ENCODE peak calls at places on chromosome 3, in four cellular contexts. U is GM13977, V is type B pancreatic cell, I is transverse colon. O is an unnamed sample.

GRCh38 chr3:12423918-12424634 is 60.2 kb upstream of the TSEN2 start:
- DNase-seq in V (no peak), U (no peak), I (no peak), O (peak; percentile 20)

GRCh38 chr3:111031538-111031937 is 40.1 kb upstream of the NECTIN3 start:
- DNase-seq in U (no peak), I (no peak), V (no peak), O (no peak)

GRCh38 chr3:50648297-50648696 is 26.4 kb upstream of the DOCK3 start:
- DNase-seq in V (no peak), I (no peak), U (no peak), O (no peak)

GRCh38 chr3:67381667-67382272 is 272.6 kb downstream of the SUCLG2 start:
- DNase-seq in V (no peak), U (peak; percentile 26), I (no peak), O (peak; percentile 35)

GRCh38 chr3:141367038-141367730 is 1.1 kb upstream of the ZBTB38 start:
- DNase-seq in V (no peak), I (no peak), U (no peak), O (peak; percentile 99)

GRCh38 chr3:100041328-100041749 is 73.0 kb downstream of the FILIP1L start:
- DNase-seq in V (no peak), U (no peak), I (no peak), O (peak; percentile 72)

GRCh38 chr3:36933540-36934296 is 11.1 kb downstream of the TRANK1 start:
- DNase-seq in V (peak; percentile 31), I (no peak), U (no peak), O (no peak)

GRCh38 chr3:148697311-148698189 is at the start of gene AGTR1:
- DNase-seq in U (no peak), I (peak; percentile 12), V (peak; percentile 69), O (no peak)

GRCh38 chr3:133856316-133856715 is 39.4 kb downstream of the RAB6B start:
- DNase-seq in V (no peak), U (no peak), I (no peak), O (no peak)

GRCh38 chr3:10694194-10694593 is 121.8 kb upstream of the SLC6A11 start:
- DNase-seq in U (no peak), V (no peak), I (no peak), O (no peak)

GRCh38 chr3:52979190-52979983 is 66.5 kb downstream of the SFMBT1 start:
- DNase-seq in I (no peak), U (no peak), V (no peak), O (no peak)

GRCh38 chr3:195224156-195224979 is 46.6 kb downstream of the XXYLT1 start:
- DNase-seq in I (no peak), U (no peak), V (peak; percentile 48), O (no peak)

GRCh38 chr3:154421067-154421466 is 8.9 kb downstream of the GPR149 start:
- DNase-seq in I (no peak), V (no peak), U (no peak), O (peak; percentile 53)

GRCh38 chr3:156175570-156175969 is 55.2 kb downstream of the KCNAB1 start:
- DNase-seq in V (no peak), I (no peak), U (no peak), O (peak; percentile 51)

GRCh38 chr3:34212671-34213070 is 414.2 kb downstream of the PDCD6IP start:
- DNase-seq in V (no peak), I (no peak), U (no peak), O (peak; percentile 78)

GRCh38 chr3:115512565-115513410 is 110.5 kb upstream of the GAP43 start:
- DNase-seq in I (no peak), U (no peak), V (no peak), O (peak; percentile 21)

GRCh38 chr3:105365536-105366301 is 990 bp upstream of the ALCAM start:
- DNase-seq in U (no peak), I (no peak), V (no peak), O (peak; percentile 67)

GRCh38 chr3:18423401-18424212 is 1.5 kb downstream of the SATB1 start:
- DNase-seq in U (peak; percentile 39), I (peak; percentile 61), V (no peak), O (peak; percentile 62)

GRCh38 chr3:158974905-158975304 is 173.1 kb downstream of the MFSD1 start:
- DNase-seq in U (no peak), V (no peak), I (no peak), O (no peak)

DNA sequence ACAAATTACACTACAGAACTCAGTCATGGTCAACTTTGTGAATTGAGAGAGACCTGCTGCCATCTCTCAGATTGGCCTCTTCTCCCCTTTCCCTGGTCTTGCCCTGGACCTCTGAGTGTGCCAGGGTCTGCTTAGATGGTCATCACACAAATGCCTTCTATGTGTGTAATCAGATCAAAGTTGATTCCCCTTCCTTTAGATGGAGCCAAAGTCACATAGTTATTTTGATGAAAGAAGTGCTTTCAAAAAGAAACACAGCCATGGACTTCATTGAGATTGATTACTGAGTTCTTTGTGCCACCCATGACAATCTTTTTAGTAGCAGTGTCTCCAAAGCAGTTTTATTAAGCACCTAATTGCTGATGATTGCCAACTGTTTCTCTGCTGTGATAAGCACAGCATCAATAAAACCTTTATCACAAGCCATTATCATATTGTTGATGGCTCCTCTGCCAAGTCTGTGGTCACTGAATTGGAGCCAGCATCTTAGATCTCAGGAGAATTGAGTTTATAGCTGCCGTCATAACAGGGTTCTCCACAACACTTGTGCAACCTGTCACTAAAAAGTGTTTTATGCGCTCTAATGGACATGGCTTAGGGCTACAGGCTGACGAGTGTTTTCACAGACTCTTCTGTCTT is 149.7 kb upstream of the NUDT16 start:
- DNase-seq in U (no peak), I (no peak), V (no peak), O (peak; percentile 5)
- TF ChIP-seq CTCF in U (no peak), I (no peak), V (peak; percentile 21), O (no peak)

GRCh38 chr3:144773344-144773743 is 801.7 kb downstream of the DIPK2A start:
- DNase-seq in V (no peak), I (no peak), U (no peak), O (no peak)

GRCh38 chr3:144771401-144771870 is 799.8 kb downstream of the DIPK2A start:
- DNase-seq in U (no peak), I (no peak), V (no peak), O (no peak)

GRCh38 chr3:144770291-144770690 is 798.7 kb downstream of the DIPK2A start:
- DNase-seq in I (no peak), V (no peak), U (no peak), O (no peak)

GRCh38 chr3:144772372-144772771 is 800.7 kb downstream of the DIPK2A start:
- DNase-seq in I (no peak), V (no peak), U (no peak), O (no peak)

GRCh38 chr3:144770813-144771400 is 799.3 kb downstream of the DIPK2A start:
- DNase-seq in I (no peak), U (no peak), V (no peak), O (peak; percentile 38)
- TF ChIP-seq CTCF in I (no peak), U (peak; percentile 48), V (peak; percentile 72), O (peak; percentile 32)

GRCh38 chr3:128319741-128320141 is 146.9 kb downstream of the DNAJB8 start:
- DNase-seq in U (no peak), V (peak; percentile 51), I (no peak), O (no peak)
- TF ChIP-seq CTCF in U (no peak), V (no peak), I (no peak), O (no peak)

GRCh38 chr3:179272385-179272784 is 21.5 kb upstream of the KCNMB3 start:
- DNase-seq in V (no peak), I (no peak), U (no peak), O (peak; percentile 29)
- TF ChIP-seq CTCF in V (no peak), I (no peak), U (peak; percentile 2), O (no peak)

GRCh38 chr3:7959094-7959493 is 542.5 kb upstream of the LMCD1 start:
- DNase-seq in U (no peak), V (no peak), I (no peak), O (no peak)

GRCh38 chr3:7960601-7961000 is 541.0 kb upstream of the LMCD1 start:
- DNase-seq in V (no peak), U (no peak), I (no peak), O (no peak)

GRCh38 chr3:7962244-7962643 is 539.4 kb upstream of the LMCD1 start:
- DNase-seq in I (no peak), V (no peak), U (no peak), O (no peak)

GRCh38 chr3:7964899-7965298 is 536.7 kb upstream of the LMCD1 start:
- DNase-seq in V (no peak), U (no peak), I (no peak), O (no peak)
- TF ChIP-seq CTCF in V (peak; percentile 21), U (no peak), I (no peak), O (no peak)

DNA sequence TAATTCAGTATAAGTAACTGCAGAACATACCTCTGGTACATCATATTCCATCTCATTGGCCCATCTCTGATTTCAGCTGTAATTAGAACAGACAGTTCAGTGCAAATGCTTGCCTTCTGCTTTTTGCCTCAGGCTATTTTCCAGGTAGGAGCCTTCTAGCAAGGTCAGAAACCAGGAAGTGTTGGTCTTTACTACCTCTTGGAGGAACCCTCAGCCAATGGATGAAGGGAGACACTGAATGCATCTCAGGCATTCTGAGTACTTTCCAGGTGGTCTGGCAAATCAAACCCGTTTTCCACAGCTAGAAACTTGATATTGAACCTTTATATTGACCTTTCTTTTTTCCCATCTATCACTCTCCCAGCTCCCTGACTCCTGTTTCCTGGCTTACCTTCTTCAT is 348.5 kb upstream of the SOX2 start:
- DNase-seq in V (no peak), U (no peak), I (no peak), O (no peak)
- TF ChIP-seq CTCF in V (no peak), U (no peak), I (no peak), O (no peak)

GRCh38 chr3:54374214-54374855 is 252.0 kb downstream of the CACNA2D3 start:
- DNase-seq in I (peak; percentile 41), U (peak; percentile 30), V (no peak), O (peak; percentile 51)
- TF ChIP-seq CTCF in I (peak; percentile 60), U (peak; percentile 51), V (peak; percentile 67), O (peak; percentile 55)

GRCh38 chr3:129556890-129557736 is 14.1 kb downstream of the H1-8 start:
- DNase-seq in V (no peak), U (no peak), I (no peak), O (no peak)

GRCh38 chr3:129555176-129555575 is 12.2 kb downstream of the H1-8 start:
- DNase-seq in I (no peak), V (no peak), U (no peak), O (no peak)

GRCh38 chr3:129556358-129556695 is 13.4 kb downstream of the H1-8 start:
- DNase-seq in V (no peak), I (no peak), U (no peak), O (no peak)

GRCh38 chr3:129554356-129555120 is 11.6 kb downstream of the H1-8 start:
- DNase-seq in U (no peak), I (no peak), V (no peak), O (no peak)

DNA sequence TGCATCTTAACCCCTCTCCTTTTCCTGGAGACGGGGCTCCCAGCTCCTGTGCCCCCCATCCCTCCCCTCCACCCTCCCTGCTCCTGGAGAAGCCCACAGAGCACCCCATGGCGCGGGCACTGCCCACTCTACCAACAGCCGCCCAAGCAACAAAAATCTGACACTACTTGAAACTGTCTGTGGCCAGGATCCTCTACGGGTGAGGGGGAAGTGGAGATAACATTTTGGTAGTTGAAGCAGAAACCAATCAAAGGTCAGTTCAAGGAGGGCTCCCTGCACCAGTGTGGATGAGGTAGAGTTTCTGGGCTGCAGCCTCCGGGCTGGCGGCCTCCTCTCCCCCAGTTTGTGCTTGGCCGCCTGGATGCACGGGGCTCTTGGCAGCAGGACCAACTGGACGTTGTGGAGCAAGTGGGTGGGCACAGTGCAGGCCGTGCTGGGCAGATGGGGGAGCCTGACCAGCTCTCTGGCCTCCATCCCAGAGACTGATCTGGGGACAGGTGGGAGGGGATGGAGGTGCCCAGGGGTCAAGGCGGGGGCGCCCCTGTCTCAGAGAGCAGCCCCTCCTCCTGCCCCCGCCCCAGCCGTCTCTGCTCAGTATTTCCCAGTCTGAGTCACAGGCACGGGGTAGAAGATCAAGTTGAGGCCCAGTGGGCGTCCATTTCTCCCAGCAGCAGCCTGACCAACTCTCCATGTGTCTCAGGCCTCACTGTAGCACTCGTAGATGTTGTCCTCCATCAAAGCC is 12.8 kb downstream of the H1-8 start:
- DNase-seq in I (no peak), V (no peak), U (no peak), O (no peak)
- TF ChIP-seq CTCF in I (no peak), V (no peak), U (no peak), O (no peak)

O was measured in MCF 10A.